ENCODE peak calls at places on chromosomes 2 and 18, in four cellular contexts. One of them, this sample, is unnamed.

GRCh38 chr2:38697116-38697840 is 31.4 kb downstream of the GALM start:
- DNase-seq in WTC11: no peak
- DNase-seq in H1: no peak
- DNase-seq in GM23338: no peak
- DNase-seq in this sample: no peak

GRCh38 chr2:101348851-101349250 is 38.5 kb downstream of the CREG2 start:
- DNase-seq in WTC11: no peak
- DNase-seq in H1: no peak
- DNase-seq in GM23338: no peak
- DNase-seq in this sample: no peak

GRCh38 chr2:168432565-168433186 is 23.4 kb upstream of the CERS6 start:
- DNase-seq in WTC11: no peak
- DNase-seq in H1: no peak
- DNase-seq in GM23338: no peak
- DNase-seq in this sample: peak; percentile 65

GRCh38 chr2:19580264-19580663 is 221.8 kb upstream of the OSR1 start:
- DNase-seq in WTC11: no peak
- DNase-seq in H1: no peak
- DNase-seq in GM23338: no peak
- DNase-seq in this sample: no peak

GRCh38 chr2:64214281-64215115 is 70.3 kb upstream of the PELI1 start:
- DNase-seq in WTC11: no peak
- DNase-seq in H1: no peak
- DNase-seq in GM23338: no peak
- DNase-seq in this sample: peak; percentile 91

GRCh38 chr2:128821010-128821409 is 502.3 kb upstream of the HS6ST1 start:
- DNase-seq in WTC11: no peak
- DNase-seq in H1: no peak
- DNase-seq in GM23338: no peak
- DNase-seq in this sample: no peak

GRCh38 chr2:105756435-105756834 is 11.7 kb downstream of the NCK2 start:
- DNase-seq in WTC11: no peak
- DNase-seq in H1: no peak
- DNase-seq in GM23338: no peak
- DNase-seq in this sample: no peak

GRCh38 chr2:29267710-29268109 is 152.5 kb downstream of the CLIP4 start:
- DNase-seq in WTC11: no peak
- DNase-seq in H1: no peak
- DNase-seq in GM23338: no peak
- DNase-seq in this sample: no peak

GRCh38 chr2:76491503-76491902 is 780.8 kb upstream of the GCFC2 start:
- DNase-seq in WTC11: no peak
- DNase-seq in H1: no peak
- DNase-seq in GM23338: no peak
- DNase-seq in this sample: no peak

GRCh38 chr2:236963631-236964030 is 122.1 kb upstream of the COPS8 start:
- DNase-seq in WTC11: no peak
- DNase-seq in H1: no peak
- DNase-seq in GM23338: no peak
- DNase-seq in this sample: no peak

GRCh38 chr18:1104265-1104792 is 199.7 kb downstream of the ADCYAP1 start:
- DNase-seq in WTC11: no peak
- DNase-seq in H1: no peak
- DNase-seq in GM23338: no peak
- DNase-seq in this sample: no peak

GRCh38 chr2:72864500-72864899 is 22.7 kb upstream of the SPR start:
- DNase-seq in WTC11: no peak
- DNase-seq in H1: no peak
- DNase-seq in GM23338: no peak
- DNase-seq in this sample: no peak

GRCh38 chr2:202690321-202690900 is 55.6 kb downstream of the FAM117B start:
- DNase-seq in WTC11: no peak
- DNase-seq in H1: no peak
- DNase-seq in GM23338: peak; percentile 17
- DNase-seq in this sample: no peak

GRCh38 chr2:118016911-118017310 is 3.0 kb upstream of the CCDC93 start:
- DNase-seq in WTC11: no peak
- DNase-seq in H1: no peak
- DNase-seq in GM23338: no peak
- DNase-seq in this sample: no peak

GRCh38 chr2:28377201-28377816 is 15.3 kb upstream of the FOSL2 start:
- DNase-seq in WTC11: no peak
- DNase-seq in H1: no peak
- DNase-seq in GM23338: no peak
- DNase-seq in this sample: no peak

GRCh38 chr2:37809525-37809924 is 115.6 kb upstream of the RMDN2 start:
- DNase-seq in WTC11: peak; percentile 27
- DNase-seq in H1: no peak
- DNase-seq in GM23338: peak; percentile 66
- DNase-seq in this sample: no peak

GRCh38 chr2:237904806-237905599 is 45.6 kb downstream of the RAMP1 start:
- DNase-seq in WTC11: no peak
- DNase-seq in H1: no peak
- DNase-seq in GM23338: no peak
- DNase-seq in this sample: peak; percentile 53

GRCh38 chr2:120974950-120975349 is 239.3 kb downstream of the GLI2 start:
- DNase-seq in WTC11: no peak
- DNase-seq in H1: no peak
- DNase-seq in GM23338: no peak
- DNase-seq in this sample: no peak

GRCh38 chr18:48050176-48050575 is 119.7 kb upstream of the SMAD2 start:
- DNase-seq in WTC11: no peak
- DNase-seq in H1: no peak
- DNase-seq in GM23338: no peak
- DNase-seq in this sample: no peak

GRCh38 chr2:150266931-150267330 is 220.5 kb downstream of the RND3 start:
- DNase-seq in WTC11: no peak
- DNase-seq in H1: no peak
- DNase-seq in GM23338: no peak
- DNase-seq in this sample: no peak

GRCh38 chr2:159604159-159604558 is 12.2 kb downstream of the BAZ2B start:
- DNase-seq in WTC11: no peak
- DNase-seq in H1: no peak
- DNase-seq in GM23338: no peak
- DNase-seq in this sample: no peak

GRCh38 chr2:25833566-25833965 is 44.7 kb downstream of the ASXL2 start:
- DNase-seq in WTC11: no peak
- DNase-seq in H1: no peak
- DNase-seq in GM23338: no peak
- DNase-seq in this sample: no peak

GRCh38 chr2:65353046-65353445 is 79.4 kb downstream of the SPRED2 start:
- DNase-seq in WTC11: peak; percentile 47
- DNase-seq in H1: no peak
- DNase-seq in GM23338: peak; percentile 76
- DNase-seq in this sample: no peak

GRCh38 chr18:22604390-22604985 is 186.8 kb upstream of the CTAGE1 start:
- DNase-seq in WTC11: no peak
- DNase-seq in H1: no peak
- DNase-seq in GM23338: no peak
- DNase-seq in this sample: no peak

GRCh38 chr2:160429248-160430000 is 64.2 kb downstream of the RBMS1 start:
- DNase-seq in WTC11: no peak
- DNase-seq in H1: no peak
- DNase-seq in GM23338: peak; percentile 78
- DNase-seq in this sample: no peak

GRCh38 chr18:419542-420175 is 80.8 kb downstream of the COLEC12 start:
- DNase-seq in WTC11: no peak
- DNase-seq in H1: no peak
- DNase-seq in GM23338: no peak
- DNase-seq in this sample: no peak

GRCh38 chr2:161434127-161434526 is 18.0 kb downstream of the TBR1 start:
- DNase-seq in WTC11: no peak
- DNase-seq in H1: no peak
- DNase-seq in GM23338: no peak
- DNase-seq in this sample: no peak

GRCh38 chr2:161430416-161430815 is 14.3 kb downstream of the TBR1 start:
- DNase-seq in WTC11: no peak
- DNase-seq in H1: no peak
- DNase-seq in GM23338: no peak
- DNase-seq in this sample: no peak

GRCh38 chr2:161438598-161438997 is 22.5 kb downstream of the TBR1 start:
- DNase-seq in WTC11: no peak
- DNase-seq in H1: no peak
- DNase-seq in GM23338: no peak
- DNase-seq in this sample: no peak

GRCh38 chr2:161432107-161432506 is 16.0 kb downstream of the TBR1 start:
- DNase-seq in WTC11: no peak
- DNase-seq in H1: no peak
- DNase-seq in GM23338: no peak
- DNase-seq in this sample: no peak

GRCh38 chr2:161436411-161436810 is 20.3 kb downstream of the TBR1 start:
- DNase-seq in WTC11: no peak
- DNase-seq in H1: no peak
- DNase-seq in GM23338: no peak
- DNase-seq in this sample: no peak
- TF ChIP-seq CREB1 in WTC11: no peak
- TF ChIP-seq CREB1 in H1: no peak
- TF ChIP-seq CREB1 in GM23338: no peak
- TF ChIP-seq CREB1 in this sample: no peak

GRCh38 chr2:166106431-166107015 is 21.3 kb downstream of the SCN1A start:
- DNase-seq in WTC11: no peak
- DNase-seq in H1: no peak
- DNase-seq in GM23338: peak; percentile 76
- DNase-seq in this sample: no peak
- TF ChIP-seq CREB1 in WTC11: no peak
- TF ChIP-seq CREB1 in H1: no peak
- TF ChIP-seq CREB1 in GM23338: no peak
- TF ChIP-seq CREB1 in this sample: no peak

GRCh38 chr2:42875880-42876279 is 83.5 kb upstream of the HAAO start:
- DNase-seq in WTC11: no peak
- DNase-seq in H1: no peak
- DNase-seq in GM23338: no peak
- DNase-seq in this sample: no peak

GRCh38 chr2:42877532-42877931 is 85.1 kb upstream of the HAAO start:
- DNase-seq in WTC11: no peak
- DNase-seq in H1: no peak
- DNase-seq in GM23338: no peak
- DNase-seq in this sample: no peak

GRCh38 chr2:42877936-42878335 is 85.6 kb upstream of the HAAO start:
- DNase-seq in WTC11: no peak
- DNase-seq in H1: no peak
- DNase-seq in GM23338: no peak
- DNase-seq in this sample: no peak

GRCh38 chr2:42874838-42875801 is 82.7 kb upstream of the HAAO start:
- DNase-seq in WTC11: no peak
- DNase-seq in H1: no peak
- DNase-seq in GM23338: peak; percentile 31
- DNase-seq in this sample: no peak

DNA sequence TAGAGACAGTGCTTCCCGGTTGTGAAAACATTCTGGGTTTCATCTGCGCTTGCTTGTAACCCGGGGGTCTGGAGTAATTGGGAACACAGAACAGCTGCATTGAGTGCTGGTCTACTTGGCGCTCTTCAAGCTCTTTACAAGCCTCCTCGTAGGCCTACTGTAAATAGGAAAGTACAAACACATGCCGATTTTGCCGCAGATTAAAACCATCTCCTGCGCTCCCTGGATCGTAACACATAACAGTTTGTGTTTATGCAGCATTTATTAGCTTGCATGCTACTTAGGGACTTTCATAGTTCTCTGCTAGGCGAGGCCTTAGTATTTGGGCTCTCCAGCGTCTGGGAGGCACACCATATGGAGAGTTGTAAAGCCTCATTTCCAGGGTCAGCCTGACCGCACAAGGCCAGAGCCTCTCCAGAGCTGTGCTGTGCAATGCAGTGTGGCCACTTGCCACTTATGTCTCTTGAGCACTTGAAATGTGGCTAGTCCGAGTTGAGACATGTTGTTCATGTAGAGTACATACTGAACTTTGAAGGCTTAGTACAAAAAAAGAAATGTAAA is 84.0 kb upstream of the HAAO start:
- DNase-seq in WTC11: no peak
- DNase-seq in H1: no peak
- DNase-seq in GM23338: no peak
- DNase-seq in this sample: no peak
- TF ChIP-seq CREB1 in WTC11: no peak
- TF ChIP-seq CREB1 in H1: no peak
- TF ChIP-seq CREB1 in GM23338: no peak
- TF ChIP-seq CREB1 in this sample: no peak

GRCh38 chr2:219022041-219022440 is 19.3 kb downstream of the CFAP65 start:
- DNase-seq in WTC11: no peak
- DNase-seq in H1: no peak
- DNase-seq in GM23338: no peak
- DNase-seq in this sample: no peak
- TF ChIP-seq CREB1 in WTC11: no peak
- TF ChIP-seq CREB1 in H1: no peak
- TF ChIP-seq CREB1 in GM23338: no peak
- TF ChIP-seq CREB1 in this sample: no peak

GRCh38 chr2:3377279-3377611 is 373 bp downstream of the EIPR1 start:
- DNase-seq in WTC11: no peak
- DNase-seq in H1: no peak
- DNase-seq in GM23338: peak; percentile 44
- DNase-seq in this sample: peak; percentile 19
- TF ChIP-seq CREB1 in WTC11: no peak
- TF ChIP-seq CREB1 in H1: no peak
- TF ChIP-seq CREB1 in GM23338: no peak
- TF ChIP-seq CREB1 in this sample: no peak

DNA sequence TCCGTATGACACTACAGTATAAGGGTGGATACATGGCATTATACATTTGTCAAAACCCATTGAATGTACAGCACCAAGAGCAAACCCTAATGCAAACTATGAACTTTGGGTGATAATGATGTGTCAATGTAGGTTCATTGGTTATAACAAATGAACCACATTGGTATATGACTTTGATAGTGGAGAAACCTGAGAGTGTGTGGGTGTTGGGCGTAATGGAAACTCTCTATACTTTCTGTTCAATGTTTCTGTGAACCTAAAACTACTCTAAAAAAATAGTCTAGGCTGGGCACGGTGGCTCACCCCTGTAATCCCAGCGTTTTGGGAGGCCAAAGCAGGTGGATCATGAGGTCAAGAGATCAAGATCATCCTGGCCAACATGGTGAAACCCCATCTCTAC is 6.5 kb upstream of the ACTG2 start:
- DNase-seq in WTC11: no peak
- DNase-seq in H1: no peak
- DNase-seq in GM23338: no peak
- DNase-seq in this sample: no peak
- TF ChIP-seq CREB1 in WTC11: no peak
- TF ChIP-seq CREB1 in H1: no peak
- TF ChIP-seq CREB1 in GM23338: no peak
- TF ChIP-seq CREB1 in this sample: no peak

GRCh38 chr18:56021814-56022205 is 433.8 kb upstream of the TCF4 start:
- DNase-seq in WTC11: no peak
- DNase-seq in H1: no peak
- DNase-seq in GM23338: no peak
- DNase-seq in this sample: no peak
- TF ChIP-seq CREB1 in WTC11: no peak
- TF ChIP-seq CREB1 in H1: no peak
- TF ChIP-seq CREB1 in GM23338: no peak
- TF ChIP-seq CREB1 in this sample: no peak

DNA sequence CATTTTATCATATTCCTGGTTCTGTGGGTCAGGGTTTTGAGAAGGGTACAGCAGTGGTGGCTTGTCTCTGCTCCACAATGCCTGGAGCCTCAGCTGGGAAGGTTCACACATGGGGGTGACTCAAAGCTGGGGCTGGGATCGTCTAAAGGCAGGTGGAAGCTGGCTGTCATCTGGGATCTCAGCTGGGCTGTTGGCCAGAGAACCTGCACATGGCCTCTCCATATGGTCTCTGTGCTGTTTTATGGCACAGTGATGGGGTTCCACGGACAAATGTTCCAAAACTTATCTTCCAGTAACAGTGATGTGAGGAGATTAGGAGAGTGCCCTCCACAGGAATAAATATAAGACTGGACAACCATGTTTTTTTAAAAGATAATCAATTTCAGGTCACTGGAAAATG is 191.4 kb downstream of the SS18 start:
- DNase-seq in WTC11: no peak
- DNase-seq in H1: no peak
- DNase-seq in GM23338: no peak
- DNase-seq in this sample: no peak
- TF ChIP-seq CREB1 in WTC11: no peak
- TF ChIP-seq CREB1 in H1: no peak
- TF ChIP-seq CREB1 in GM23338: no peak
- TF ChIP-seq CREB1 in this sample: no peak